ENCODE peak calls at places on chromosome 13, in seven cellular contexts. I is A549, K is BJ, L is Peyer's patch, Q is uterus, V is Calu3, H is colonic mucosa. X is an unnamed sample.

GRCh38 chr13:108915634-108916497 is 286.5 kb downstream of the MYO16 start:
- DNase-seq in I (peak; percentile 67), K (no peak), L (peak; percentile 79), Q (peak; percentile 84), V (peak; percentile 70), H (peak; percentile 91), X (no peak)

GRCh38 chr13:24520733-24521132 is 8.2 kb upstream of the PARP4 start:
- DNase-seq in I (no peak), K (no peak), L (no peak), Q (no peak), V (no peak), H (no peak), X (no peak)

GRCh38 chr13:79503069-79503468 is 22.1 kb downstream of the NDFIP2 start:
- DNase-seq in I (no peak), K (no peak), L (no peak), Q (no peak), V (no peak), H (no peak), X (no peak)

GRCh38 chr13:59975807-59976445 is 187.8 kb downstream of the DIAPH3 start:
- DNase-seq in I (no peak), K (no peak), L (no peak), Q (no peak), V (no peak), H (no peak), X (no peak)

GRCh38 chr13:97330448-97330847 is 103.5 kb upstream of the RAP2A start:
- DNase-seq in I (no peak), K (no peak), L (no peak), Q (no peak), V (no peak), H (no peak), X (no peak)

GRCh38 chr13:22112956-22113750 is 442.3 kb downstream of the FGF9 start:
- DNase-seq in I (no peak), K (no peak), L (no peak), Q (no peak), V (no peak), H (no peak), X (no peak)

GRCh38 chr13:104773775-104774174 is 1707.6 kb upstream of the SLC10A2 start:
- DNase-seq in I (peak; percentile 1), K (peak; percentile 7), L (no peak), Q (no peak), V (no peak), H (no peak), X (no peak)

GRCh38 chr13:88162076-88162702 is 491.0 kb downstream of the SLITRK5 start:
- DNase-seq in I (no peak), K (no peak), L (no peak), Q (no peak), V (no peak), H (no peak), X (no peak)

GRCh38 chr13:107866666-107867623 is 348.4 kb downstream of the LIG4 start:
- DNase-seq in I (no peak), K (no peak), L (no peak), Q (no peak), V (peak; percentile 2), H (no peak), X (no peak)

GRCh38 chr13:23500858-23501257 is 67.4 kb upstream of the SACS start:
- DNase-seq in I (no peak), K (peak; percentile 96), L (no peak), Q (no peak), V (no peak), H (no peak), X (no peak)

GRCh38 chr13:99124695-99125334 is 75.8 kb upstream of the UBAC2 start:
- DNase-seq in I (peak; percentile 28), K (no peak), L (no peak), Q (no peak), V (no peak), H (no peak), X (peak; percentile 42)

GRCh38 chr13:40984670-40985366 is 34.3 kb downstream of the ELF1 start:
- DNase-seq in I (no peak), K (no peak), L (no peak), Q (no peak), V (no peak), H (no peak), X (no peak)

GRCh38 chr13:29693297-29693945 is 97.9 kb upstream of the SLC7A1 start:
- DNase-seq in I (no peak), K (no peak), L (peak; percentile 76), Q (no peak), V (peak; percentile 44), H (peak; percentile 77), X (peak; percentile 78)

GRCh38 chr13:72050251-72050650 is 183.2 kb upstream of the DACH1 start:
- DNase-seq in I (no peak), K (no peak), L (no peak), Q (no peak), V (no peak), H (no peak), X (no peak)

GRCh38 chr13:66675620-66676019 is 554.5 kb downstream of the PCDH9 start:
- DNase-seq in I (no peak), K (no peak), L (no peak), Q (no peak), V (no peak), H (no peak), X (no peak)

GRCh38 chr13:52405767-52406494 is at the start of gene THSD1:
- DNase-seq in I (peak; percentile 40), K (no peak), L (peak; percentile 61), Q (peak; percentile 52), V (peak; percentile 34), H (peak; percentile 38), X (no peak)

GRCh38 chr13:26679411-26679810 is 81.2 kb downstream of the GPR12 start:
- DNase-seq in I (no peak), K (peak; percentile 6), L (no peak), Q (no peak), V (no peak), H (no peak), X (no peak)

GRCh38 chr13:42048323-42048624 is 174 bp upstream of the DGKH start:
- DNase-seq in I (no peak), K (no peak), L (no peak), Q (no peak), V (no peak), H (no peak), X (no peak)

GRCh38 chr13:107462501-107462900 is 752.8 kb downstream of the LIG4 start:
- DNase-seq in I (no peak), K (no peak), L (no peak), Q (no peak), V (no peak), H (no peak), X (no peak)

GRCh38 chr13:46738055-46738454 is 58.9 kb downstream of the ESD start:
- DNase-seq in I (no peak), K (no peak), L (no peak), Q (no peak), V (no peak), H (no peak), X (no peak)

GRCh38 chr13:27005556-27005955 is 166.1 kb downstream of the USP12 start:
- DNase-seq in I (no peak), K (no peak), L (no peak), Q (no peak), V (no peak), H (no peak), X (no peak)

GRCh38 chr13:78816592-78816991 is 157.6 kb upstream of the OBI1 start:
- DNase-seq in I (no peak), K (no peak), L (no peak), Q (no peak), V (no peak), H (no peak), X (no peak)

GRCh38 chr13:112187527-112188297 is 120.8 kb downstream of the SOX1 start:
- DNase-seq in I (no peak), K (no peak), L (no peak), Q (no peak), V (no peak), H (no peak), X (no peak)
- TF ChIP-seq CTCF in I (no peak), K (no peak), L (no peak), Q (no peak), V (no peak), H (no peak), X (no peak)

DNA sequence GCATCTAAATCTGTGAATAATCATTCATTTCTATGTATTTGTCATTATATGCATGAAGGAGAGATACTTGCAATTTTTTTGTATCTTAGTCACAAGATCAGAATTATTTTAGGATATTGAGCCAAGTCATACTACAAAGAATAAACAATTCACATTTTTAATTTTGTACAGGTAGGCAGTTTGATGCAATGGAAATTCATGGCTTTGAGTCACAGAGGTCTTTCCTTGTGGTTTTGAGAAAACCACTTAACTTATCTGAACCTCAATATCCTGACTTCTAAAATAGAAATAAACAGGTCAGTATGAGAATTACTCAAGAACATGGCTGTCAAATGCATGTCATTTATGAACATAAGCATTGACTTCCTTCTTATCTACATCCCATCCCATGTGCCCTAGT is 221.4 kb upstream of the SLC10A2 start:
- DNase-seq in I (no peak), K (no peak), L (no peak), Q (no peak), V (no peak), H (no peak), X (no peak)
- TF ChIP-seq CTCF in I (no peak), K (no peak), L (no peak), Q (no peak), V (no peak), H (no peak), X (no peak)

GRCh38 chr13:49867834-49868233 is 68.3 kb downstream of the SPRYD7 start:
- DNase-seq in I (no peak), K (no peak), L (no peak), Q (no peak), V (no peak), H (no peak), X (no peak)

GRCh38 chr13:49874430-49874829 is 61.7 kb downstream of the SPRYD7 start:
- DNase-seq in I (no peak), K (no peak), L (no peak), Q (no peak), V (no peak), H (no peak), X (no peak)

GRCh38 chr13:49865174-49865573 is 71.0 kb downstream of the SPRYD7 start:
- DNase-seq in I (no peak), K (no peak), L (no peak), Q (no peak), V (no peak), H (no peak), X (no peak)

GRCh38 chr13:49869514-49869913 is 66.6 kb downstream of the SPRYD7 start:
- DNase-seq in I (no peak), K (no peak), L (no peak), Q (no peak), V (no peak), H (no peak), X (no peak)
- TF ChIP-seq CTCF in I (peak; percentile 10), K (peak; percentile 40), L (no peak), Q (no peak), V (no peak), H (no peak), X (peak; percentile 39)

GRCh38 chr13:114116734-114117133 is 15.7 kb downstream of the RASA3 start:
- DNase-seq in I (no peak), K (no peak), L (peak; percentile 11), Q (no peak), V (no peak), H (no peak), X (no peak)

GRCh38 chr13:114120486-114121430 is 11.7 kb downstream of the RASA3 start:
- DNase-seq in I (no peak), K (no peak), L (no peak), Q (no peak), V (no peak), H (no peak), X (no peak)

GRCh38 chr13:114119196-114119595 is 13.2 kb downstream of the RASA3 start:
- DNase-seq in I (peak; percentile 37), K (peak; percentile 76), L (no peak), Q (peak; percentile 52), V (no peak), H (no peak), X (no peak)

GRCh38 chr13:114118086-114118762 is 14.2 kb downstream of the RASA3 start:
- DNase-seq in I (no peak), K (no peak), L (no peak), Q (no peak), V (no peak), H (no peak), X (no peak)

GRCh38 chr13:114118763-114119123 is 13.7 kb downstream of the RASA3 start:
- DNase-seq in I (peak; percentile 55), K (no peak), L (no peak), Q (no peak), V (peak; percentile 6), H (no peak), X (no peak)
- TF ChIP-seq CTCF in I (no peak), K (no peak), L (no peak), Q (no peak), V (no peak), H (no peak), X (no peak)

X was measured in osteocyte.